ENCODE peak calls at places on chromosomes 2 and 18, in five cellular contexts. E is gastrocnemius medialis, S is tibial nerve, Z is fibroblast of lung, Q is SK-N-SH. O is an unnamed sample.

GRCh38 chr2:64338910-64339500 is 115.0 kb upstream of the LGALSL start:
- DNase-seq in E (no peak), S (no peak), Z (peak), Q (no peak), O (no peak)

GRCh38 chr2:10256525-10257031 is 46.1 kb upstream of the HPCAL1 start:
- DNase-seq in Q (no peak), Z (no peak), S (no peak), E (no peak), O (no peak)

GRCh38 chr2:57906152-57906732 is 140.4 kb upstream of the VRK2 start:
- DNase-seq in E (no peak), Z (peak), S (no peak), Q (peak), O (peak)

GRCh38 chr2:109447811-109448210 is 166.0 kb downstream of the SEPTIN10 start:
- DNase-seq in E (no peak), Z (peak), Q (peak), S (no peak), O (no peak)

GRCh38 chr2:133884739-133885381 is 316.6 kb upstream of the NCKAP5 start:
- DNase-seq in E (no peak), Z (peak), Q (peak), S (no peak), O (no peak)

GRCh38 chr18:28041366-28041765 is 135.6 kb downstream of the CDH2 start:
- DNase-seq in E (no peak), S (no peak), Z (peak), Q (peak), O (no peak)

GRCh38 chr2:200274116-200275075 is 32.1 kb upstream of the SPATS2L start:
- DNase-seq in Q (no peak), E (no peak), S (no peak), Z (peak), O (no peak)

GRCh38 chr2:72077702-72078169 is 69.9 kb downstream of the CYP26B1 start:
- DNase-seq in Q (no peak), Z (no peak), S (no peak), E (no peak), O (no peak)

GRCh38 chr18:51133580-51134160 is 63.8 kb downstream of the MEX3C start:
- DNase-seq in S (no peak), Q (no peak), Z (no peak), E (no peak), O (no peak)

GRCh38 chr2:23594079-23594494 is 209.1 kb downstream of the KLHL29 start:
- DNase-seq in S (no peak), Q (peak), Z (no peak), E (peak), O (no peak)

GRCh38 chr2:133346654-133347053 is 221.6 kb downstream of the NCKAP5 start:
- DNase-seq in E (no peak), S (no peak), Q (no peak), Z (peak), O (no peak)

GRCh38 chr2:172807011-172807410 is 71.4 kb downstream of the RAPGEF4 start:
- DNase-seq in Z (no peak), S (no peak), Q (no peak), E (no peak), O (no peak)

GRCh38 chr18:66432636-66433035 is 171.3 kb downstream of the CDH19 start:
- DNase-seq in E (no peak), Q (no peak), Z (no peak), S (no peak), O (no peak)

GRCh38 chr2:30192327-30192726 is 39.0 kb upstream of the LBH start:
- DNase-seq in S (no peak), E (no peak), Z (no peak), Q (no peak), O (no peak)

GRCh38 chr2:105397959-105398521 is 811 bp downstream of the FHL2 start:
- DNase-seq in Z (peak), Q (no peak), E (no peak), S (no peak), O (no peak)

GRCh38 chr18:10140461-10140911 is 226.7 kb downstream of the VAPA start:
- DNase-seq in Z (peak), E (no peak), Q (no peak), S (no peak), O (peak)

GRCh38 chr18:40347261-40347660 is 1607.8 kb upstream of the PIK3C3 start:
- DNase-seq in Q (no peak), S (no peak), E (no peak), Z (no peak), O (no peak)

GRCh38 chr18:27712066-27712465 is 464.9 kb downstream of the CDH2 start:
- DNase-seq in Q (no peak), S (no peak), E (no peak), Z (peak), O (no peak)

GRCh38 chr18:42360716-42361115 is 405.7 kb downstream of the PIK3C3 start:
- DNase-seq in E (no peak), S (no peak), Z (no peak), Q (no peak), O (no peak)

GRCh38 chr2:171046056-171046560 is 114.6 kb downstream of the TLK1 start:
- DNase-seq in Z (peak), E (no peak), Q (no peak), S (no peak), O (no peak)

GRCh38 chr2:161010503-161010902 is 149.7 kb upstream of the TANK start:
- DNase-seq in E (no peak), S (no peak), Z (no peak), Q (no peak), O (no peak)

GRCh38 chr2:134199123-134199522 is 54.7 kb upstream of the MGAT5 start:
- DNase-seq in E (no peak), Q (no peak), S (no peak), Z (no peak), O (no peak)

GRCh38 chr2:118539290-118539689 is 308.2 kb downstream of the EN1 start:
- DNase-seq in Z (peak), Q (no peak), E (no peak), S (no peak), O (no peak)

GRCh38 chr18:9849407-9849961 is 36.3 kb upstream of the TXNDC2 start:
- DNase-seq in S (no peak), Z (no peak), Q (no peak), E (peak), O (peak)

GRCh38 chr2:215668329-215668728 is 232.5 kb upstream of the FN1 start:
- DNase-seq in E (no peak), Q (no peak), Z (no peak), S (no peak), O (no peak)

GRCh38 chr2:24456610-24457556 is 34.2 kb upstream of the NCOA1 start:
- DNase-seq in Z (peak), E (peak), Q (no peak), S (peak), O (no peak)

GRCh38 chr18:75500510-75500909 is 73.0 kb upstream of the SMIM21 start:
- DNase-seq in Z (peak), Q (no peak), E (no peak), S (no peak), O (no peak)

GRCh38 chr18:13272411-13272810 is 53.9 kb downstream of the LDLRAD4 start:
- DNase-seq in Q (no peak), S (no peak), Z (no peak), E (no peak), O (no peak)

GRCh38 chr2:42696987-42697386 is 66.9 kb downstream of the OXER1 start:
- DNase-seq in E (no peak), Z (no peak), Q (peak), S (no peak), O (no peak)

GRCh38 chr2:110865188-110865587 is 132.8 kb downstream of the ACOXL start:
- DNase-seq in S (no peak), Z (peak), E (no peak), Q (no peak), O (no peak)
- H3K4me3 ChIP-seq in S (no peak), Z (no peak), E (no peak), Q (no peak), O (no peak)

GRCh38 chr2:219058541-219059374 is 2.0 kb downstream of the IHH start:
- DNase-seq in E (no peak), Q (peak), Z (peak), S (no peak), O (no peak)
- H3K4me3 ChIP-seq in E (no peak), Q (peak), Z (no peak), S (peak), O (no peak)

DNA sequence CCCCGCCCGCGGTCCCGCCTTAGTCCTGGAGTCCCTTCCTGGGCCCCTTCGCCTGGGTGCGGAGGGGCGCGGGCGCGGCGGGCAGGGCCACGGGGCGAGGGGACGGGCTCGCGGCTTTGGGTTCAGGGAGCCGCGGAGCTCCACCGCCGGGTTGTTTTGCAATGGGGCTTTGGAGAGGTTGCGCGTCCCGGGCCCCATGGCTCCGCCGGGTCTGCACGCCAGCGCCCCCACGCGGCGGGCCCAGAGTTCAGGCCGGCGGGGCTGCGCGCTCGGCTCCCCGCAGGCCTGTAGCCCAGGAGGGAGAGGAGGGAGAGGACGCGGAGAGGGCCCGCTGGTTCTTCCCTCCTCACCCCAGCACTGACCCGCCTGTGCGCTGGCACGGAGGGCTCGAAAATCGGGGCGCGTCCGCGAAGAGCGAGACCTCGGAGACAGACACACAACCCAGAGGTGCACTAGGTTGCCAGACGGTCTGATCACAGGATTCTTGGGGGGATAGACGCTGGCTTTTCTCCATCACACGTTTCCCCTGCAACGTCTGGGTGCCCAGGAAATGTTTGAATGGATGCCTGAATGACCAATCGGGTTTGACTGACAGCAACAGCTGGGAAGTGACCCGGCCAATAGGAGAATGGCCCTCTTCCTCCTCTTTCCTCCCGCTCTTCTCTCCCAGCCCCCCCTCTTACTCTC is 4.9 kb upstream of the SIX2 start:
- DNase-seq in S (no peak), Q (peak), E (peak), Z (peak), O (peak)
- H3K4me3 ChIP-seq in S (peak), Q (peak), E (peak), Z (no peak), O (no peak)

DNA sequence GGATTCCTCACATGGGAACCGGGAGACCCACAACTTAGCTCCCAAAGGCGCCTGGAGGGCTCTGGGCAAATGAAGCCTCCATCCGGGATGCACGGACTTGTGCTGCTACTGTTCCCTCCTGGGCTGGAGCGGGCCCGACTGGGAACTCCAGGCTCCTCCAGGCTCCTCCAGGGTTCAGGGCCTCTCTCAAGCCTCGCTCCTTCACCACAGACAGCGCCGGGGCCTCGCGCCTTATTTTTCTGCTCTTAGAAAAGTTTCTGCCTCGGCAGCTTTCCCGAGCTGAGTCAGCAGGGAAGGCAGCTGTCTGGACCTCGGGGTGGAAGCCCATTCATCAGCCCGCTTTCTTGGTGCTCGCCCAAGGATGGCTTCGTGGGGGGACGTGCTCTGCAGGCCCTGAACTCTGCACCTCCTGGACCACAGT is 13.0 kb upstream of the TEX51 start:
- DNase-seq in Q (no peak), E (no peak), Z (peak), S (no peak), O (no peak)
- H3K4me3 ChIP-seq in Q (no peak), E (peak), Z (no peak), S (peak), O (no peak)

DNA sequence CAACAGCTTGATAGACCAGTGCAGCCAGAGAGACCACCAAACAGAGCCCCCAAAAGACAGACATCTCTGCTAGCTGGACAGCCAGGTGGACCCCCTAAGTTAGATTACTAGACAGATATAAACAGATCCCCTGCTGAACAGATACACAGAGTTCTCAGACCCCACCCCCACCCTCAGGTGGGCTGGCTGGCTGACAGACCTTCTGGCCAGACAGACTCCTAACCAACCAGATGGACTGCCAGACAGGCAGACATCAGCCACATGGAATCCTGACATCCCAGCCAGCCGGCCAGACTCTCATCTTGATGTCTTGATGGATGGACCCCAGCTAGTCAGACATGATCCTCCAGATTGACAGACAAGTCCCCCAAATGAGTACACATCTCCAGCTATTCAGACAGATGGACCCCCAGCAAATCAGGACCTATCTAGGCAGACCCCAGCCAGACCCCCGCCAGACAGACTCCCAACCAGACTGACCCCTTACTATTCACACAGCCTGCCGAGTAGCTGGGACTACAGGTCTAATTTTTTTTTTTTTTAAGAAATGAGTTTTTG is 18.0 kb downstream of the PTPN18 start:
- DNase-seq in Q (no peak), S (no peak), E (no peak), Z (no peak), O (no peak)
- H3K4me3 ChIP-seq in Q (peak), S (peak), E (no peak), Z (peak), O (no peak)

DNA sequence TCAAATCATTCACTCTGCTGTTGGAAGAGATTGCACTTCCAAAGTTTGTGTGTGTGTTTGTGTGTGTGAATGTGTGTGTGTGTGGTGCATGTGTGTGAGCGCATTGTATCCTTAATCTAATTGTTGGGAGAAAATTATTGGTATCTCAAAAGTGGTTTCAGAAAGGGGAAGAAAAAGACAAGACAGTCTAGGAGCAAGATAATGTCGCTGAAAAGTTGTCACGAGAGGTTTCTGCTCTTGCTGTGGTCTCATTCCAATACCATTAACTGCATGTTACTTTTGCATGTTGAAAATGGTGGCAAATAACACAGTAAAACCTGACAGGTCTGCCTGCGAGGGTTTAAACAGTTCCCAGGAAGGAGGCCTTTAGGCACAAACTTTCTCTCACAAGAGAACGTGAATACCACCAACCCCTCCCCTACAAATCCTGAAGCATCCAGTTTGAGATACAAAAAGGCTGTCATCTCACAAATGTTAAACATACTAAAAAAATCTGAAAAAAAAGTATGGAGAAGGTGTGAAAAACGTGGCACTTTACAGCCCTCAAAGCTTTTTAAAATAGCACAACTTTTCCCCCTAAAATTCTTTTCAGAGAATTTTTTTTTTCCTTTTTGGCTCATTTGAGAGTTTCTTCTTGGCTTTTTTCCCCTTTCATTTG is 10.2 kb downstream of the ZEB2 start:
- DNase-seq in E (no peak), S (no peak), Z (no peak), Q (no peak), O (no peak)
- H3K4me3 ChIP-seq in E (peak), S (no peak), Z (peak), Q (no peak), O (no peak)

GRCh38 chr2:208278549-208278948 is 12.5 kb downstream of the PIKFYVE start:
- DNase-seq in E (no peak), Q (no peak), S (no peak), Z (no peak), O (no peak)
- H3K4me3 ChIP-seq in E (no peak), Q (no peak), S (no peak), Z (no peak), O (no peak)

GRCh38 chr2:224729435-224729834 is 13.3 kb upstream of the CCDC195 start:
- DNase-seq in S (no peak), E (no peak), Q (no peak), Z (no peak), O (no peak)
- H3K4me3 ChIP-seq in S (no peak), E (no peak), Q (no peak), Z (no peak), O (no peak)

DNA sequence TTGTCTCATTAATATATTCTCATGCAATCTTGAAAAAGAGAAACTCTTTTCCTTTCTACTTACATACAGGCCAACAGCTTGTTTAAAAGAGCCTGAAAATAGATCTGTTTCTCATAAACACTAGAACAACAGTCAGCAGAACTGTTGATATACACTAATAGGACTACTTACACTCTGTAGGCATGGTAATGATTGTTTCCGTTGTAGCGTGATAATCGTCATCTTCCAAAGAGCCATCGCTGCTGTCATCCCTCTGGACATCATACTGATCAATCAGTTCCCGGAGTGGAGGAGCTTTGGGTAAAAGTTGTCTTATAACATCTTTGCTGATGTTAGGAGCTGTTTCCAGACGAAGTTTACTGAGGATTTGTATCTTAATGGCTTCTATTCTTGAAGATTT is 476 bp downstream of the MSTN start:
- DNase-seq in Q (peak), Z (no peak), S (no peak), E (no peak), O (no peak)
- H3K4me3 ChIP-seq in Q (peak), Z (peak), S (no peak), E (peak), O (no peak)